ENCODE peak calls at places on chromosome 21, in eight cellular contexts. One of them, this sample, is unnamed. For H3K36me3, the result is how much of the 10 kb centered on the place peaks cover.

GRCh38 chr21:46356494-46357334 is 32.8 kb downstream of the PCNT start:
- DNase-seq in body of pancreas: no peak
- DNase-seq in thyroid gland: no peak
- DNase-seq in right atrium auricular region: no peak
- DNase-seq in SK-N-SH: no peak
- DNase-seq in mesenchymal stem cell: no peak
- DNase-seq in HCT116: no peak
- DNase-seq in RWPE2: no peak
- DNase-seq in this sample: no peak

GRCh38 chr21:45087022-45087823 is 12.8 kb downstream of the ADARB1 start:
- DNase-seq in RWPE2: no peak
- DNase-seq in thyroid gland: no peak
- DNase-seq in SK-N-SH: no peak
- DNase-seq in mesenchymal stem cell: no peak
- DNase-seq in body of pancreas: no peak
- DNase-seq in right atrium auricular region: no peak
- DNase-seq in HCT116: no peak
- DNase-seq in this sample: no peak

GRCh38 chr21:43825610-43825935 is 36.2 kb downstream of the RRP1 start:
- DNase-seq in thyroid gland: no peak
- DNase-seq in right atrium auricular region: no peak
- DNase-seq in mesenchymal stem cell: no peak
- DNase-seq in body of pancreas: no peak
- DNase-seq in SK-N-SH: peak
- DNase-seq in HCT116: no peak
- DNase-seq in RWPE2: no peak
- DNase-seq in this sample: no peak

GRCh38 chr21:44021064-44021463 is 9.0 kb downstream of the TRAPPC10 start:
- DNase-seq in right atrium auricular region: no peak
- DNase-seq in thyroid gland: no peak
- DNase-seq in body of pancreas: no peak
- DNase-seq in HCT116: no peak
- DNase-seq in SK-N-SH: no peak
- DNase-seq in mesenchymal stem cell: no peak
- DNase-seq in RWPE2: no peak
- DNase-seq in this sample: no peak

GRCh38 chr21:38315155-38315554 is 58.4 kb downstream of the KCNJ15 start:
- DNase-seq in mesenchymal stem cell: no peak
- DNase-seq in HCT116: no peak
- DNase-seq in right atrium auricular region: no peak
- DNase-seq in body of pancreas: no peak
- DNase-seq in RWPE2: no peak
- DNase-seq in SK-N-SH: no peak
- DNase-seq in thyroid gland: peak
- DNase-seq in this sample: no peak

GRCh38 chr21:46096596-46096981 is 1.3 kb upstream of the COL6A2 start:
- DNase-seq in right atrium auricular region: peak
- DNase-seq in body of pancreas: no peak
- DNase-seq in SK-N-SH: no peak
- DNase-seq in mesenchymal stem cell: no peak
- DNase-seq in thyroid gland: peak
- DNase-seq in HCT116: no peak
- DNase-seq in RWPE2: no peak
- DNase-seq in this sample: peak

GRCh38 chr21:42775123-42775522 is 104.2 kb downstream of the WDR4 start:
- DNase-seq in thyroid gland: no peak
- DNase-seq in HCT116: no peak
- DNase-seq in mesenchymal stem cell: no peak
- DNase-seq in right atrium auricular region: no peak
- DNase-seq in RWPE2: no peak
- DNase-seq in SK-N-SH: no peak
- DNase-seq in body of pancreas: no peak
- DNase-seq in this sample: peak

GRCh38 chr21:27379381-27379780 is 412.5 kb upstream of the ADAMTS5 start:
- DNase-seq in thyroid gland: no peak
- DNase-seq in body of pancreas: no peak
- DNase-seq in mesenchymal stem cell: no peak
- DNase-seq in SK-N-SH: no peak
- DNase-seq in RWPE2: no peak
- DNase-seq in right atrium auricular region: no peak
- DNase-seq in HCT116: no peak
- DNase-seq in this sample: no peak

GRCh38 chr21:30234643-30235042 is 18.7 kb upstream of the CLDN8 start:
- DNase-seq in mesenchymal stem cell: peak
- DNase-seq in thyroid gland: no peak
- DNase-seq in SK-N-SH: no peak
- DNase-seq in RWPE2: no peak
- DNase-seq in HCT116: no peak
- DNase-seq in right atrium auricular region: no peak
- DNase-seq in body of pancreas: no peak
- DNase-seq in this sample: no peak

GRCh38 chr21:24418671-24419070 is 1188.6 kb downstream of the MRPL39 start:
- DNase-seq in mesenchymal stem cell: no peak
- DNase-seq in thyroid gland: no peak
- DNase-seq in SK-N-SH: no peak
- DNase-seq in body of pancreas: no peak
- DNase-seq in HCT116: no peak
- DNase-seq in right atrium auricular region: no peak
- DNase-seq in RWPE2: no peak
- DNase-seq in this sample: no peak
- H3K36me3 ChIP-seq in mesenchymal stem cell: under half
- H3K36me3 ChIP-seq in thyroid gland: under half
- H3K36me3 ChIP-seq in SK-N-SH: under half
- H3K36me3 ChIP-seq in body of pancreas: under half
- H3K36me3 ChIP-seq in HCT116: under half
- H3K36me3 ChIP-seq in right atrium auricular region: under half
- H3K36me3 ChIP-seq in RWPE2: under half
- H3K36me3 ChIP-seq in this sample: under half

DNA sequence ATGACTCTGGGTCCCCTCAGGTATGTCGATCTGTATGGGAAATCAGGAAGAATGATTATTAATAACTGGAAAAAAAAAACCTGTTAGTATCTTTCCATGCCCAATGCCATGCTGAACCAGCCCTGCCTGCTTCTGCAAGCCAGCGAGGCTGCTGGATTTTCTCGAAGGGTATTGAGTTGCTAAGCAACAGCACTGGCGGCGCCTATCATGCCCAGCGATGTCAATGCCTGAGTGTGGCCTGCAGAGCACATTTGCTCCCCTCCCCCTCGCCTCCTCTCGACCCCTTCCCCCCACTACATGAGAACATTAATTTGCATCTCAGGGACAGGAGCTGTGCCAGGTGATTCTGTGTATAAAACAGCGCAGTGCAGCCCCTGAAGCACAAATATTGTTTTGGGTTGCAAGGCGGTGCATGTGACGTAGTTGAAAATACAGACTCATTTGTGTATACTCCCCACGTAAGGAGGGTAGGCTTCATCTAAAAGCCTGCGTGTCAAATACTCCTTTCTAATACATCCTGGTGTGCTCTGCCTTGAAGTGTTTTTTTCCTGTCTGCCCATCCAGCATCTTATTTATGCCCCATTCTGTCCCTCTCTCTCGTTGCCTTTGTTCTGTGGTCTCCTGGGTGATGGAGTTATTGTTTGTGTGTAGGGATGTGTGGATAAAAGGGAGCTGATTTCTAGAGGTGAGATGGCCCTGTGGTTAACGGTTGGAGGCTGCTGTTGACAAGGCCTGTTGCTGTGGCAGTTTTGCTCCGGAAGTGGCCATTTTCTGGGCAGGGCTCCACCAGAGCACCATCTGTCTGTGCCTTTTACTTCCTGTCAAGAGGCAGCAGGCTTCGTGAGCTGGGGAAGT is 32.7 kb upstream of the ATP5PO start:
- DNase-seq in SK-N-SH: peak
- DNase-seq in body of pancreas: peak
- DNase-seq in mesenchymal stem cell: peak
- DNase-seq in RWPE2: peak
- DNase-seq in right atrium auricular region: no peak
- DNase-seq in thyroid gland: peak
- DNase-seq in HCT116: peak
- DNase-seq in this sample: peak
- H3K4me3 ChIP-seq in SK-N-SH: peak
- H3K4me3 ChIP-seq in body of pancreas: no peak
- H3K4me3 ChIP-seq in mesenchymal stem cell: no peak
- H3K4me3 ChIP-seq in RWPE2: no peak
- H3K4me3 ChIP-seq in right atrium auricular region: peak
- H3K4me3 ChIP-seq in thyroid gland: no peak
- H3K4me3 ChIP-seq in HCT116: peak
- H3K4me3 ChIP-seq in this sample: peak

GRCh38 chr21:41442496-41443186 is 16.6 kb downstream of the MX1 start:
- DNase-seq in thyroid gland: no peak
- DNase-seq in mesenchymal stem cell: no peak
- DNase-seq in SK-N-SH: no peak
- DNase-seq in RWPE2: no peak
- DNase-seq in HCT116: no peak
- DNase-seq in body of pancreas: no peak
- DNase-seq in right atrium auricular region: no peak
- DNase-seq in this sample: no peak
- H3K36me3 ChIP-seq in thyroid gland: under half
- H3K36me3 ChIP-seq in mesenchymal stem cell: half or more
- H3K36me3 ChIP-seq in SK-N-SH: under half
- H3K36me3 ChIP-seq in RWPE2: under half
- H3K36me3 ChIP-seq in HCT116: under half
- H3K36me3 ChIP-seq in body of pancreas: under half
- H3K36me3 ChIP-seq in right atrium auricular region: under half
- H3K36me3 ChIP-seq in this sample: under half

GRCh38 chr21:17513214-17514123 is 626 bp downstream of the CXADR start:
- DNase-seq in right atrium auricular region: no peak
- DNase-seq in SK-N-SH: peak
- DNase-seq in thyroid gland: peak
- DNase-seq in HCT116: no peak
- DNase-seq in RWPE2: no peak
- DNase-seq in body of pancreas: peak
- DNase-seq in mesenchymal stem cell: peak
- DNase-seq in this sample: peak
- H3K4me3 ChIP-seq in right atrium auricular region: peak
- H3K4me3 ChIP-seq in SK-N-SH: peak
- H3K4me3 ChIP-seq in thyroid gland: peak
- H3K4me3 ChIP-seq in HCT116: peak
- H3K4me3 ChIP-seq in RWPE2: peak
- H3K4me3 ChIP-seq in body of pancreas: peak
- H3K4me3 ChIP-seq in mesenchymal stem cell: peak
- H3K4me3 ChIP-seq in this sample: peak

This sample was measured in H7.